ENCODE peak calls at places on chromosomes 6 and 20, in four cellular contexts. L, J, Z and Q are unnamed samples.

GRCh38 chr6:38174315-38174714 is 354.8 kb downstream of the ZFAND3 start:
- DNase-seq in L (no peak), J (no peak), Z (no peak), Q (no peak)

GRCh38 chr6:39476670-39477069 is 154.2 kb upstream of the KCNK16 start:
- DNase-seq in L (no peak), J (no peak), Z (no peak), Q (no peak)

GRCh38 chr6:56868687-56869086 is 86.2 kb upstream of the BEND6 start:
- DNase-seq in L (no peak), J (no peak), Z (no peak), Q (no peak)

GRCh38 chr6:144660545-144660944 is 375.4 kb downstream of the UTRN start:
- DNase-seq in L (no peak), J (no peak), Z (no peak), Q (no peak)

GRCh38 chr6:115485400-115485799 is 575.3 kb downstream of the FRK start:
- DNase-seq in L (no peak), J (no peak), Z (no peak), Q (no peak)

GRCh38 chr6:165749163-165749562 is 86.1 kb upstream of the PDE10A start:
- DNase-seq in L (no peak), J (no peak), Z (no peak), Q (no peak)

GRCh38 chr20:59181936-59182335 is 18.3 kb downstream of the ZNF831 start:
- DNase-seq in L (no peak), J (no peak), Z (no peak), Q (no peak)

GRCh38 chr20:43017241-43018030 is 172.3 kb downstream of the PTPRT start:
- DNase-seq in L (no peak), J (no peak), Z (peak; percentile 3), Q (no peak)

GRCh38 chr20:57621426-57622200 is 1.4 kb upstream of the ZBP1 start:
- DNase-seq in L (no peak), J (no peak), Z (no peak), Q (no peak)

GRCh38 chr6:34656378-34657036 is 40.1 kb downstream of the ILRUN start:
- DNase-seq in L (peak; percentile 50), J (no peak), Z (no peak), Q (peak; percentile 73)

GRCh38 chr6:12602951-12603710 is 113.4 kb upstream of the PHACTR1 start:
- DNase-seq in L (no peak), J (no peak), Z (no peak), Q (peak; percentile 59)

GRCh38 chr6:123967900-123968299 is 164.2 kb downstream of the NKAIN2 start:
- DNase-seq in L (no peak), J (no peak), Z (no peak), Q (no peak)

GRCh38 chr20:57043091-57043490 is 223.3 kb downstream of the BMP7 start:
- DNase-seq in L (no peak), J (no peak), Z (no peak), Q (no peak)

GRCh38 chr20:35002426-35003210 is 47.0 kb downstream of the MYH7B start:
- DNase-seq in L (no peak), J (no peak), Z (no peak), Q (no peak)

GRCh38 chr20:2874456-2874855 is 1.2 kb downstream of the PTPRA start:
- DNase-seq in L (no peak), J (no peak), Z (no peak), Q (peak; percentile 11)

GRCh38 chr6:47076422-47077344 is 34.6 kb upstream of the ADGRF1 start:
- DNase-seq in L (peak; percentile 25), J (no peak), Z (no peak), Q (no peak)

GRCh38 chr6:38588631-38589366 is 50.9 kb downstream of the BTBD9 start:
- DNase-seq in L (no peak), J (no peak), Z (no peak), Q (no peak)

GRCh38 chr20:23638309-23638708 is 554 bp upstream of the CST3 start:
- DNase-seq in L (no peak), J (no peak), Z (no peak), Q (no peak)

GRCh38 chr6:33840064-33840926 is 36.5 kb upstream of the MLN start:
- DNase-seq in L (peak; percentile 44), J (no peak), Z (no peak), Q (peak; percentile 22)

GRCh38 chr6:147787407-147787806 is 278.9 kb downstream of the SAMD5 start:
- DNase-seq in L (no peak), J (no peak), Z (no peak), Q (no peak)

GRCh38 chr6:139369068-139369467 is 5.4 kb downstream of the CITED2 start:
- DNase-seq in L (no peak), J (no peak), Z (no peak), Q (no peak)

GRCh38 chr6:31620586-31621319 is at the start of gene PRRC2A:
- DNase-seq in L (no peak), J (peak; percentile 89), Z (peak; percentile 96), Q (peak; percentile 66)

GRCh38 chr6:7763896-7764295 is 38.0 kb downstream of the BMP6 start:
- DNase-seq in L (no peak), J (no peak), Z (peak; percentile 42), Q (no peak)

GRCh38 chr6:44058617-44059358 is 68.5 kb downstream of the MRPL14 start:
- DNase-seq in L (peak; percentile 83), J (no peak), Z (peak; percentile 82), Q (peak; percentile 28)

GRCh38 chr20:54115172-54115854 is 44.9 kb upstream of the BCAS1 start:
- DNase-seq in L (no peak), J (no peak), Z (peak; percentile 46), Q (no peak)

GRCh38 chr20:47348539-47349142 is 7.9 kb downstream of the ZMYND8 start:
- DNase-seq in L (no peak), J (peak; percentile 36), Z (no peak), Q (no peak)

GRCh38 chr20:51258582-51259175 is 235.8 kb upstream of the KCNG1 start:
- DNase-seq in L (no peak), J (no peak), Z (no peak), Q (no peak)

GRCh38 chr20:11271319-11271718 is 597.5 kb upstream of the JAG1 start:
- DNase-seq in L (no peak), J (no peak), Z (peak; percentile 20), Q (no peak)

GRCh38 chr20:19817017-19817416 is 59.0 kb downstream of the RIN2 start:
- DNase-seq in L (no peak), J (no peak), Z (no peak), Q (no peak)

GRCh38 chr6:169955796-169956493 is 204.5 kb downstream of the ERMARD start:
- DNase-seq in L (no peak), J (no peak), Z (peak; percentile 46), Q (no peak)

GRCh38 chr6:148998704-148999103 is 251.9 kb downstream of the UST start:
- DNase-seq in L (no peak), J (no peak), Z (no peak), Q (no peak)

GRCh38 chr6:148235446-148235845 is 107.2 kb upstream of the SASH1 start:
- DNase-seq in L (no peak), J (no peak), Z (no peak), Q (no peak)

GRCh38 chr6:138418118-138418742 is 14.2 kb downstream of the HEBP2 start:
- DNase-seq in L (no peak), J (no peak), Z (no peak), Q (no peak)

GRCh38 chr20:1707588-1708449 is 50.2 kb upstream of the SIRPG start:
- DNase-seq in L (no peak), J (no peak), Z (no peak), Q (no peak)

GRCh38 chr6:82413868-82414267 is 50.3 kb downstream of the TPBG start:
- DNase-seq in L (no peak), J (no peak), Z (no peak), Q (no peak)

GRCh38 chr20:5080384-5080877 is 39.3 kb downstream of the PCNA start:
- DNase-seq in L (peak; percentile 33), J (no peak), Z (no peak), Q (no peak)

GRCh38 chr6:13635948-13636658 is 21.0 kb downstream of the NOL7 start:
- DNase-seq in L (no peak), J (no peak), Z (no peak), Q (no peak)

GRCh38 chr6:71886184-71887005 is at the start of gene RIMS1:
- DNase-seq in L (no peak), J (peak; percentile 68), Z (peak; percentile 84), Q (no peak)

GRCh38 chr20:35296101-35296554 is 3.9 kb upstream of the FAM83C start:
- DNase-seq in L (no peak), J (no peak), Z (no peak), Q (no peak)